ENCODE peak calls at places on chromosomes 4 and X, in four cellular contexts. V, Q, C and S are unnamed samples.

GRCh38 chrX:154545673-154546274 is 872 bp downstream of the G6PD start:
- DNase-seq in Q (no peak), V (no peak), C (no peak), S (no peak)

GRCh38 chrX:73134741-73135140 is 55.4 kb upstream of the PABPC1L2A start:
- DNase-seq in V (no peak), C (no peak), Q (no peak), S (no peak)

GRCh38 chrX:24528605-24529004 is 63.5 kb downstream of the PDK3 start:
- DNase-seq in C (no peak), V (no peak), Q (no peak), S (no peak)

GRCh38 chrX:105870465-105870864 is 48.1 kb downstream of the NRK start:
- DNase-seq in C (no peak), Q (no peak), V (no peak), S (no peak)

GRCh38 chrX:64977830-64978229 is 1.6 kb upstream of the ZC4H2 start:
- DNase-seq in Q (no peak), C (no peak), V (no peak), S (no peak)

GRCh38 chr4:148481644-148482043 is 39.4 kb upstream of the NR3C2 start:
- DNase-seq in Q (no peak), C (no peak), V (no peak), S (no peak)

GRCh38 chr4:177313263-177313662 is 3.6 kb downstream of the NEIL3 start:
- DNase-seq in V (no peak), Q (no peak), C (no peak), S (no peak)

GRCh38 chrX:118862086-118862485 is 38.5 kb downstream of the ZCCHC12 start:
- DNase-seq in V (no peak), Q (no peak), C (no peak), S (no peak)

GRCh38 chr4:54505362-54505761 is 152.4 kb upstream of the KIT start:
- DNase-seq in V (no peak), C (no peak), Q (no peak), S (no peak)

GRCh38 chr4:101205878-101206277 is 141.4 kb downstream of the PPP3CA start:
- DNase-seq in V (peak), C (peak), Q (no peak), S (peak)

GRCh38 chr4:77074961-77075855 is 581 bp downstream of the CCNI start:
- DNase-seq in V (peak), C (no peak), Q (peak), S (peak)

GRCh38 chr4:169612869-169613859 is 781 bp upstream of the NEK1 start:
- DNase-seq in C (no peak), V (peak), Q (no peak), S (peak)

GRCh38 chrX:33078273-33078672 is 133.1 kb downstream of the DMD start:
- DNase-seq in V (no peak), Q (no peak), C (no peak), S (no peak)

GRCh38 chr4:124295413-124295812 is 417.1 kb downstream of the ANKRD50 start:
- DNase-seq in V (no peak), Q (no peak), C (no peak), S (no peak)

GRCh38 chrX:110284159-110284558 is 33.7 kb downstream of the AMMECR1 start:
- DNase-seq in C (no peak), V (no peak), Q (no peak), S (no peak)

GRCh38 chrX:110847334-110847733 is 51.7 kb upstream of the CHRDL1 start:
- DNase-seq in V (peak), Q (no peak), C (peak), S (peak)

GRCh38 chrX:97685753-97686152 is 802.0 kb downstream of the RPA4 start:
- DNase-seq in Q (no peak), V (peak), C (no peak), S (peak)

GRCh38 chr4:13170131-13170530 is 314.0 kb downstream of the RAB28 start:
- DNase-seq in Q (no peak), V (no peak), C (no peak), S (no peak)

GRCh38 chr4:55440786-55441185 is 45.0 kb downstream of the TMEM165 start:
- DNase-seq in V (no peak), C (peak), Q (no peak), S (no peak)

GRCh38 chr4:532588-533317 is 33.7 kb downstream of the PIGG start:
- DNase-seq in C (no peak), V (no peak), Q (no peak), S (peak)

GRCh38 chrX:129842510-129843208 is 1.0 kb downstream of the ZDHHC9 start:
- DNase-seq in Q (no peak), V (no peak), C (no peak), S (no peak)

GRCh38 chr4:85543832-85544231 is 68.9 kb downstream of the ARHGAP24 start:
- DNase-seq in C (no peak), V (no peak), Q (no peak), S (no peak)
- TF ChIP-seq SPI1 in C (no peak), V (no peak), Q (no peak), S (no peak)

DNA sequence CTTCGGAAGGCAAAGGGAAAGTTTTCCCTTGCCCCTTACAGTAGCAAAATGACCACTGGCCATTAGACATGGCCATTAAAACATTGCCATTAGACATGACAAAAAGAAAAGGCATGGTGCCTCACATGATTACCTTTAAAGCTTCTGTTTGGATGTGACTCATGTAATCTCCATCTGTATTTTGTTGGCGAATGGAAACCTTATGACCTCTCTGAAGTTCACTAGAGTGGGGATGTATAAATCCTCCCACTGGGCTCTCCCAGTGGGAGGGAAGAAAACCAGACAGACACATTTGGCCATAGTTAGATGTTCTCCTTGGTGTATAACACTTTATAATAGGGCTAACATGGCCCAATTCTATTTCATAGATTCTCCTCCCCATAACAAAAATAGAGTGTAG is 152.6 kb downstream of the MAGEB17 start:
- DNase-seq in V (no peak), C (no peak), Q (no peak), S (no peak)
- TF ChIP-seq SPI1 in V (no peak), C (no peak), Q (no peak), S (no peak)

GRCh38 chrX:69182818-69183375 is 17.6 kb upstream of the PJA1 start:
- DNase-seq in C (no peak), Q (no peak), V (no peak), S (no peak)
- TF ChIP-seq SPI1 in C (no peak), Q (no peak), V (no peak), S (no peak)

GRCh38 chrX:11579856-11580595 is 85.7 kb downstream of the ARHGAP6 start:
- DNase-seq in C (no peak), Q (no peak), V (no peak), S (no peak)
- TF ChIP-seq SPI1 in C (no peak), Q (no peak), V (no peak), S (no peak)

GRCh38 chrX:48705876-48706275 is 9.3 kb downstream of the SUV39H1 start:
- DNase-seq in C (no peak), V (no peak), Q (no peak), S (no peak)

GRCh38 chrX:48703228-48703627 is 6.7 kb downstream of the SUV39H1 start:
- DNase-seq in V (no peak), C (no peak), Q (no peak), S (no peak)

GRCh38 chrX:48702032-48702431 is 5.5 kb downstream of the SUV39H1 start:
- DNase-seq in C (no peak), Q (no peak), V (no peak), S (peak)

GRCh38 chrX:48702716-48703115 is 6.2 kb downstream of the SUV39H1 start:
- DNase-seq in Q (no peak), C (no peak), V (no peak), S (no peak)

GRCh38 chrX:48703642-48704481 is 7.3 kb downstream of the SUV39H1 start:
- DNase-seq in C (no peak), V (no peak), Q (no peak), S (no peak)
- TF ChIP-seq SPI1 in C (no peak), V (no peak), Q (no peak), S (no peak)

DNA sequence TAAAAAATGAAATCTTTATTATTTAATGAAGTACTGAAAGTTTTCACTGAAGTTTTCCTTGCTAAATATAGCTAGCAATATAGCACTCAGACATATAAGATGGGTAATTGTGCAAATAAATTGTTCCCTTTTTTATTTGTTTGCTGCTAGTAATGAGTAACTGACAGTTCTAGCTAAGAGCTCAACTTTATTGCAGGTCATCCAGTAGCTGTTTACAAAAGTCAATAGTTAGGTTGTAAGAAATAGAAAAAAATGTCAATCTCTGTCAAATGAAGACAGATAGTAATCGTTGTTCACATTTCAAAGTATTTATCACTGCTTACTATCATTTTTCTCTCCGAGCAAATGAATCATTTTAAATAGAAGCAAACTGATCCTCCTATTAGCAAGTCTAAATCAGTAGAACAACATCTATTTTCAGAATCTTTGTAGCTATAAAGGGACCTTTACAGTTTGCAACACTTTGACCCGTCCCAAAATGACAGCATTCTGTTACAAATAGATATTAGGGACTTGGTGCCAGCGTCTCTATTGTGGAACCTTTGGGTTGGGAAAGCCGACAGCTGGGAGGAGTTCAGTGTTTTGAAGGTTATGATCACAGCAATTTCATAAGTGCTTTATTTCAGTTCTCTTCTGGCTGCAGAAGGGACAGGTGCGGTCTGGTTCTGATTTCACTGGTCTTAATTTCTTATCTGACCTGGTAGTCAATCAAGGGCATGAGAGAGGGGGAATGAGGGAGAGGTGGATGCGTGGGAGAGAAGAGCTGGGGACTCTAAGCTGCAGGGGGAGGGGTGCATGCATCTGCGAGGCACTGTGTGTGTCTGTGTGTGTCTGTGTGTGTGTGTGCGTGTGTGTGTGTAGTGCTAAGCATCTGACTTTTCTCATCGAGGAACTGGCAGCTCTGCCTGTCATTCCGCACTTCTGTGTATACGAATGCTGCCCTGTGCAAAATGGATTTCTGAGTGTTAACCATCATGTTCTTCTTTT is 227.9 kb upstream of the PITX2 start:
- DNase-seq in C (no peak), Q (no peak), V (no peak), S (no peak)
- TF ChIP-seq SPI1 in C (no peak), Q (no peak), V (no peak), S (no peak)

GRCh38 chr4:14289708-14290107 is 662.2 kb upstream of the BOD1L1 start:
- DNase-seq in Q (no peak), V (no peak), C (no peak), S (no peak)

DNA sequence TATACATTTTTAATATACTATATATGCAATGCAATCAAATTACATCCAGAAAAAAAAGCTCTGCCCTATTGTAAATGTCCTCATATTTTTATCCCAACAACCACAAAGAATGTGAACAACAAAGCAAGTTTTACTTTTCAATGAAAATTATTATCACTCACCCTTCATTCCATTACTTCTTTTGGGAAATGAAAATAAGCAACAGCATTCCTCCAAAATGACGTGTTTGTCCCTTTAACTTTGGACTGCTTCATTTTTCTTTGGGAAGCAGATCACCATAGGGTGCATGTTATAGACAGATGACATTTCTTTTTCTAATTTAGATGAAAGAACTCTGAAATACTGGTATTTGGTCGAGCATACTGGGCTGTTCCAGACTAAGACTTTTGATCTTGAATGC is 667.1 kb upstream of the BOD1L1 start:
- DNase-seq in V (no peak), Q (no peak), C (no peak), S (no peak)
- TF ChIP-seq SPI1 in V (no peak), Q (no peak), C (no peak), S (no peak)

DNA sequence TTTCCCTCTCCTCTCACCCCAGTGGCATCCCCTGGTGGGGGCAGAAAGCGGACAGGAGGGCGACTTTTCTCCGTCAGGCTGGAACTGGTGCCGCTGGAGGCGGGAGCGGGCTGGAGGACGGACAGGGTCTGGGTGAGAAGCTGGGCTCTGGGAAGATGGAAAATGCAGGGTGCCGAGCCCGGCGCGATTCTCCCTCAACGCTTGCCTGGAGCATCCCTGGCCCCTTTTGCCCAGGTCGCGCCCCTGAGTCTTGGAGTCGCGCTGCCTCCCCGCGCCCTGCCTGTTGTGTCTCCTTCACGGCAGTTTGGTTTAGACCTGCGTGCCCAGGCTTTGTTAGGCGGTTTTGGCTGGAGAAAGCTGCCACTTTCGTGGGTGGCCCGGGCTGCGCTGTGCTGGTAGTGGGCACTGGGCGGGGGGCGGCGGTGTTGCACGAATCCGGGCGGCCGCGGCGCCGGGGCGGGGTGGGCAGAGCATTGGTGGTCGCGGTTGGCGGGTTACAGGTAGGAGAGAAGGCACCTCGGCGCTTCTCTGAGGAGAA is 2.0 kb downstream of the ADGRL3 start:
- DNase-seq in Q (peak), C (no peak), V (no peak), S (no peak)
- TF ChIP-seq SPI1 in Q (no peak), C (no peak), V (no peak), S (no peak)

GRCh38 chr4:185700048-185700447 is 111.9 kb downstream of the SORBS2 start:
- DNase-seq in C (no peak), Q (no peak), V (no peak), S (no peak)

GRCh38 chr4:185700635-185701034 is 111.4 kb downstream of the SORBS2 start:
- DNase-seq in C (no peak), V (no peak), Q (no peak), S (no peak)

GRCh38 chr4:185697488-185697887 is 114.5 kb downstream of the SORBS2 start:
- DNase-seq in V (no peak), C (no peak), Q (no peak), S (no peak)

GRCh38 chr4:185702147-185702663 is 109.8 kb downstream of the SORBS2 start:
- DNase-seq in V (no peak), Q (no peak), C (no peak), S (no peak)
- TF ChIP-seq SPI1 in V (no peak), Q (no peak), C (no peak), S (no peak)